ENCODE peak calls at places on chromosome 6, in six cellular contexts. R is NT2/D1, B is cardiac fibroblast, A is WTC11, J is choroid plexus epithelial cell, M is substantia nigra. F is an unnamed sample.
A peak's percentile ranks its signal among the peaks of the same experiment; 100 is the strongest.

GRCh38 chr6:15288856-15289255 is 43.0 kb downstream of the JARID2 start:
- DNase-seq in R (no peak), B (no peak), A (no peak), J (no peak), M (no peak), F (no peak)

GRCh38 chr6:158852312-158853071 is 33.3 kb upstream of the EZR start:
- DNase-seq in R (no peak), B (no peak), A (no peak), J (no peak), M (no peak), F (no peak)

GRCh38 chr6:134722429-134722828 is 227.5 kb downstream of the ALDH8A1 start:
- DNase-seq in R (no peak), B (no peak), A (no peak), J (peak; percentile 28), M (no peak), F (no peak)

GRCh38 chr6:99614430-99615161 is 8.0 kb downstream of the PRDM13 start:
- DNase-seq in R (no peak), B (no peak), A (peak; percentile 68), J (no peak), M (no peak), F (no peak)

GRCh38 chr6:138182939-138183791 is 21.4 kb downstream of the ARFGEF3 start:
- DNase-seq in R (no peak), B (no peak), A (peak; percentile 44), J (no peak), M (peak; percentile 70), F (peak; percentile 97)

GRCh38 chr6:75065524-75065923 is 140.3 kb downstream of the COL12A1 start:
- DNase-seq in R (peak; percentile 11), B (peak; percentile 51), A (peak; percentile 42), J (peak; percentile 94), M (no peak), F (no peak)

GRCh38 chr6:158565482-158566040 is 5.7 kb downstream of the TMEM181 start:
- DNase-seq in R (no peak), B (no peak), A (no peak), J (no peak), M (no peak), F (no peak)

GRCh38 chr6:108587258-108588059 is 26.7 kb downstream of the FOXO3 start:
- DNase-seq in R (no peak), B (peak; percentile 88), A (no peak), J (peak; percentile 86), M (no peak), F (peak; percentile 95)